ENCODE peak calls at places on chromosomes 2 and 18, in seven cellular contexts. T is coronary artery; I is NCI-H146; Q is stimulated activated CD4-positive, alpha-beta T cell treated with anti-CD3 and anti-CD28 coated beads, Interleukin-2, amount 100 ng/mL, for 48 hours; F is mesenteric fat pad; V is endodermal cell; E is epithelial cell of prostate. N is an unnamed sample.

GRCh38 chr2:98518106-98518505 is 73.4 kb downstream of the INPP4A start:
- DNase-seq in V (peak; percentile 65), Q (peak; percentile 19), I (no peak), T (no peak), E (no peak), F (no peak), N (peak; percentile 43)

GRCh38 chr2:209331291-209331844 is 92.5 kb upstream of the MAP2 start:
- DNase-seq in E (no peak), T (no peak), F (no peak), I (peak; percentile 16), V (peak; percentile 37), Q (no peak), N (no peak)

GRCh38 chr18:35171315-35171987 is 69.4 kb upstream of the ZNF397 start:
- DNase-seq in I (no peak), T (no peak), Q (no peak), E (no peak), V (no peak), F (no peak), N (no peak)

GRCh38 chr2:239630618-239631286 is 229.9 kb upstream of the HDAC4 start:
- DNase-seq in Q (no peak), T (no peak), V (no peak), E (peak; percentile 20), F (no peak), I (no peak), N (no peak)

GRCh38 chr2:20184067-20184938 is 40.6 kb downstream of the SDC1 start:
- DNase-seq in F (no peak), I (no peak), T (no peak), E (no peak), Q (no peak), V (peak; percentile 53), N (peak; percentile 27)

GRCh38 chr2:11745613-11746375 is 638 bp upstream of the LPIN1 start:
- DNase-seq in T (no peak), Q (no peak), I (peak; percentile 10), E (no peak), F (peak; percentile 89), V (no peak), N (no peak)

GRCh38 chr2:101710690-101711318 is 13.3 kb downstream of the MAP4K4 start:
- DNase-seq in T (no peak), Q (no peak), E (no peak), V (no peak), I (peak; percentile 10), F (no peak), N (no peak)

GRCh38 chr2:62511636-62512035 is 5.6 kb upstream of the TMEM17 start:
- DNase-seq in T (no peak), F (no peak), V (no peak), I (no peak), Q (no peak), E (no peak), N (no peak)

GRCh38 chr18:24990548-24991219 is 361.3 kb downstream of the ZNF521 start:
- DNase-seq in F (no peak), Q (no peak), T (no peak), E (no peak), V (no peak), I (no peak), N (no peak)

N was measured in mucosa of descending colon.